ENCODE peak calls at places on chromosomes 13 and 19, in ten cellular contexts. B is AG04449, H is ovary, D is gastrocnemius medialis, L is neural crest cell, I is WTC11, F is astrocyte of the spinal cord, U is foreskin keratinocyte, X is vagina, Y is upper lobe of right lung. Q is an unnamed sample.

GRCh38 chr19:46372901-46373572 is 26.1 kb downstream of the PPP5C start:
- DNase-seq in B (no peak), H (peak), D (no peak), L (no peak), I (peak), F (peak), U (peak), X (no peak), Y (peak), Q (peak)

GRCh38 chr13:33057019-33057785 is 41.0 kb downstream of the KL start:
- DNase-seq in B (no peak), H (no peak), D (no peak), L (no peak), I (no peak), F (peak), U (no peak), X (no peak), Y (no peak), Q (peak)

GRCh38 chr19:32977269-32977668 is 5.2 kb downstream of the FAAP24 start:
- DNase-seq in B (no peak), H (no peak), D (no peak), L (no peak), I (no peak), F (no peak), U (no peak), X (no peak), Y (no peak), Q (no peak)

GRCh38 chr19:20154636-20155035 is 12.4 kb upstream of the ZNF486 start:
- DNase-seq in B (no peak), H (no peak), D (no peak), L (no peak), I (no peak), F (no peak), U (no peak), X (no peak), Y (no peak), Q (no peak)

GRCh38 chr19:19406878-19407639 is 1.6 kb downstream of the GATAD2A start:
- DNase-seq in B (no peak), H (no peak), D (peak), L (no peak), I (no peak), F (peak), U (no peak), X (no peak), Y (no peak), Q (no peak)

GRCh38 chr19:8017808-8018207 is 12.4 kb upstream of the ELAVL1 start:
- DNase-seq in B (no peak), H (no peak), D (no peak), L (no peak), I (no peak), F (no peak), U (no peak), X (no peak), Y (no peak), Q (peak)

GRCh38 chr19:44813331-44814131 is 4.6 kb downstream of the BCAM start:
- DNase-seq in B (no peak), H (no peak), D (no peak), L (no peak), I (peak), F (no peak), U (no peak), X (no peak), Y (no peak), Q (peak)

GRCh38 chr19:4015705-4016402 is 8.3 kb downstream of the PIAS4 start:
- DNase-seq in B (no peak), H (peak), D (peak), L (no peak), I (no peak), F (no peak), U (no peak), X (no peak), Y (peak), Q (no peak)

GRCh38 chr13:96216543-96216942 is 126.6 kb downstream of the HS6ST3 start:
- DNase-seq in B (no peak), H (no peak), D (no peak), L (no peak), I (peak), F (no peak), U (no peak), X (no peak), Y (no peak), Q (peak)

GRCh38 chr19:40807147-40808020 is 8.4 kb downstream of the EGLN2 start:
- DNase-seq in B (no peak), H (no peak), D (no peak), L (no peak), I (peak), F (no peak), U (no peak), X (no peak), Y (peak), Q (peak)

GRCh38 chr13:87498681-87499080 is 172.5 kb upstream of the SLITRK5 start:
- DNase-seq in B (no peak), H (no peak), D (no peak), L (peak), I (no peak), F (peak), U (peak), X (no peak), Y (no peak), Q (peak)

GRCh38 chr19:43639507-43640423 is at the start of gene CADM4:
- DNase-seq in B (no peak), H (peak), D (no peak), L (no peak), I (peak), F (no peak), U (no peak), X (no peak), Y (peak), Q (peak)

GRCh38 chr19:46210634-46211033 is 18.9 kb upstream of the IGFL1 start:
- DNase-seq in B (no peak), H (no peak), D (no peak), L (no peak), I (no peak), F (no peak), U (no peak), X (no peak), Y (no peak), Q (no peak)

GRCh38 chr19:47203254-47203653 is 27.7 kb downstream of the BBC3 start:
- DNase-seq in B (no peak), H (no peak), D (no peak), L (no peak), I (no peak), F (no peak), U (no peak), X (no peak), Y (no peak), Q (no peak)

GRCh38 chr19:10699650-10700335 is 1.4 kb upstream of the QTRT1 start:
- DNase-seq in B (no peak), H (no peak), D (no peak), L (peak), I (peak), F (peak), U (no peak), X (no peak), Y (no peak), Q (peak)

GRCh38 chr19:49983645-49984229 is 22.8 kb upstream of the SIGLEC11 start:
- DNase-seq in B (no peak), H (peak), D (peak), L (peak), I (peak), F (no peak), U (no peak), X (no peak), Y (no peak), Q (peak)

GRCh38 chr19:16293133-16294085 is 31.2 kb upstream of the KLF2 start:
- DNase-seq in B (peak), H (peak), D (peak), L (no peak), I (no peak), F (peak), U (no peak), X (no peak), Y (peak), Q (no peak)

DNA sequence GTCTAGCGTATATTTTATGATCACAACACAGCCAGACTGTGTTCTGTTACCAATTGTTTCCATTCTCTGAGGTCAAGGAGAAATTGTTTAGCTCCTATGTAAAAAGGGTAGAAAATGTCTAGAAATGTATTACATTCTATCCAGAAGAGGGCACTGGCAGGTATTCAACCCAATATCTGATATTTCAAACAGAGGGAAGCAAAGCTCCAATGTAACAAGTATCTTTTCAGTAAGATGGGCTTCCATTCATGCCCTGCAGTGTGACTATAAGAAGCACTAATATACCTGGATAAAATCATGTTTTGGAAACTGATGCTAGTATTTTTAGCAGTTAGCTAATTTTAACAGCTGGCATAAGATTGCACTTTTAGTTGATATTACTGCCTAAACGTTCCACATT is 312.7 kb downstream of the FGF14 start:
- DNase-seq in B (no peak), H (no peak), D (no peak), L (no peak), I (no peak), F (peak), U (no peak), X (no peak), Y (no peak), Q (no peak)
- TF ChIP-seq CTCF in B (no peak), H (no peak), D (no peak), L (peak), I (no peak), F (peak), U (peak), X (no peak), Y (peak), Q (no peak)

GRCh38 chr19:51513968-51514367 is 12.4 kb upstream of the SIGLEC12 start:
- DNase-seq in B (no peak), H (no peak), D (no peak), L (no peak), I (no peak), F (no peak), U (no peak), X (no peak), Y (no peak), Q (no peak)

GRCh38 chr19:51509823-51510660 is 8.4 kb upstream of the SIGLEC12 start:
- DNase-seq in B (no peak), H (no peak), D (no peak), L (no peak), I (no peak), F (no peak), U (no peak), X (no peak), Y (no peak), Q (no peak)

GRCh38 chr19:51514866-51515481 is 13.4 kb upstream of the SIGLEC12 start:
- DNase-seq in B (peak), H (no peak), D (no peak), L (peak), I (no peak), F (peak), U (peak), X (no peak), Y (no peak), Q (peak)

GRCh38 chr19:51508059-51508733 is 6.6 kb upstream of the SIGLEC12 start:
- DNase-seq in B (no peak), H (no peak), D (no peak), L (no peak), I (no peak), F (no peak), U (no peak), X (no peak), Y (no peak), Q (no peak)

GRCh38 chr19:51511353-51511752 is 9.8 kb upstream of the SIGLEC12 start:
- DNase-seq in B (no peak), H (no peak), D (no peak), L (no peak), I (peak), F (no peak), U (no peak), X (no peak), Y (no peak), Q (peak)
- TF ChIP-seq CTCF in B (peak), H (no peak), D (no peak), L (peak), I (peak), F (no peak), U (peak), X (no peak), Y (no peak), Q (peak)

GRCh38 chr13:108214511-108215383 is 589 bp downstream of the LIG4 start:
- DNase-seq in B (no peak), H (no peak), D (peak), L (no peak), I (peak), F (no peak), U (no peak), X (no peak), Y (peak), Q (peak)

GRCh38 chr13:108215428-108215827 is at the start of gene LIG4:
- DNase-seq in B (peak), H (peak), D (peak), L (peak), I (peak), F (peak), U (peak), X (no peak), Y (peak), Q (peak)

GRCh38 chr13:108218044-108218974 is at the start of gene ABHD13:
- DNase-seq in B (peak), H (peak), D (peak), L (peak), I (peak), F (peak), U (peak), X (no peak), Y (peak), Q (peak)

GRCh38 chr13:108223850-108224503 is 5.8 kb downstream of the ABHD13 start:
- DNase-seq in B (no peak), H (no peak), D (no peak), L (no peak), I (no peak), F (no peak), U (no peak), X (no peak), Y (no peak), Q (no peak)

GRCh38 chr13:108220042-108220441 is 1.9 kb downstream of the ABHD13 start:
- DNase-seq in B (no peak), H (no peak), D (no peak), L (no peak), I (no peak), F (no peak), U (peak), X (no peak), Y (no peak), Q (peak)
- TF ChIP-seq CTCF in B (no peak), H (no peak), D (no peak), L (no peak), I (no peak), F (no peak), U (peak), X (no peak), Y (no peak), Q (peak)

DNA sequence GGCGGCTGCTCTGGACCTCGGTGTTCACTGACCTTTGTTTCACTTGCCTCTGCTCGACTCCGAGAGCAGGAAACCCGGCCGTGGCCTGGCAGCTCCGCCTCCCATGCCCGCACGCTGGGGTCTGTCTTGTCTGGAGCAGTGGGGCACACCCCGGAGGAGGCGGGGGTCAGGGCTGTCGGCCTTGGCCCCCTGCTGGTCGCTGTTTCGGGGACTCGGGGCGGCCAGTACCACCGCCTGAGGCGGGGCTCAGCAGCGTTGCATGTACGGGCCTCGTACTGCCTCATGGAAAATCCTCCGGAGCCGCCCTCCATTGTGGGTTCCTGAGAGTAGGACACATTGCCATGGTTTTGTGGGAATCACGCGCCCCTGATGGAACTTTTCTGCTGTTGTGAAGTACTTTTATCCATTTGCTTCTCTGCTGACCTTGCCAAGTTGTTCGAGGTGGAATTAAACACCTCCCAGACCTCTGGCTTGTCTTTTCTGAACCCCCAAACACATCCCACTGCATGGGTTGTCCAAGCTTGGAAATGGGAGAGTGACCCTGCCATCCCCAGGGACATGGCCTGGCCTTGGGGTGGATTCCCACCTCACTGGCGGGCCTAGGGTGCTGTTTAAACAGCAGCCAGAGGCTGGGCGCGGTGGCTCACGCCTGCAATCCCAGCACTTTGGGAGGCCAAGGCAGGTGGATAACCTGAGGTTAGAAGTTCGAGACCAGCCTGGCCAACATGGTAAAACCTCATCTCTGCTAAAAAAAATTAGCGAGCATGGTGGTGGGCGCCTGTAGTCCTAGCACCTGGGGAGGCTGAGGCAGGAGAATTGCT is 5.5 kb upstream of the NDUFS7 start:
- DNase-seq in B (no peak), H (no peak), D (no peak), L (no peak), I (no peak), F (no peak), U (no peak), X (no peak), Y (no peak), Q (no peak)
- TF ChIP-seq CTCF in B (no peak), H (no peak), D (no peak), L (peak), I (no peak), F (no peak), U (no peak), X (no peak), Y (peak), Q (no peak)

DNA sequence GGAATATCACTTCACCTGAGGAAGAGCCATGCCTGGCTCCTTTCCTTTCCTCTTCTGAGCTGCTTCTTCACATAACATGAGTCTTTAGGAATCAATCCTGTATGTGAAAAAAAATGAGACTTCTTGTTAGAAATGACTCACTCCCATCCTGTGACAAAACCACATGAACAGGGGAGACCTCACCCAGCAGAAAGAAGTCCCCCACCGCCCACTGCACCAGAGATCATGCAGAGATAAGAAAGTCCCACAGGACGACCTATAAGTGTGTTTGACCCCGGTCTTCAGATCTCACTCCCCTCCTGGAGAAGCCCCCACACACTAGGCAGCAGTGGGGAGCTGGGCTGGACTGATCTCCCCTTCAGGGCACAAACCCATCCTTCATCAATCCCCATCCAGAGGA is 7.8 kb downstream of the ZNF600 start:
- DNase-seq in B (no peak), H (no peak), D (no peak), L (no peak), I (no peak), F (no peak), U (no peak), X (no peak), Y (no peak), Q (no peak)
- TF ChIP-seq CTCF in B (no peak), H (no peak), D (no peak), L (no peak), I (no peak), F (no peak), U (no peak), X (no peak), Y (no peak), Q (no peak)

GRCh38 chr13:112443191-112444000 is 67.2 kb downstream of the SPACA7 start:
- DNase-seq in B (no peak), H (no peak), D (no peak), L (peak), I (peak), F (no peak), U (no peak), X (peak), Y (no peak), Q (peak)
- TF ChIP-seq CTCF in B (peak), H (no peak), D (no peak), L (no peak), I (peak), F (peak), U (no peak), X (no peak), Y (no peak), Q (peak)

DNA sequence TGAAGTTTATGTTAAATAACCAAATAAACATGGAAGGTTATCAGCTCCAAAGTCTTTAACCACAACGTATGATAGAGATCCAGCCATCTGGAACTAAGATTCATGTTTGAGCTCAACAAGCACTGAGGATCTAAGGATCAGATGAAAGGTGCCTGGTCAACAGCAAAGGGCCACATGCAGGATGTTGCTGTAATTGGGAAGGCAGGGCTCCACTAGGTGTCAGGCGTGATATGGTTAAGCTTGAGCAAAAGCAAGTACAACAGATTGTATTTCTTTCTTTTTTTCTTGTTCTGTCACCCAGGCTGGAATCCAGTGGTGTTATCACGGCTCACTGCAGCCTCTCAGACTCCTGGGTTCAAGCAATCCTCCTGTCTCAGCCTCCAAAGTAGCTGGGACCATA is 12.0 kb downstream of the EBPL start:
- DNase-seq in B (no peak), H (no peak), D (no peak), L (no peak), I (no peak), F (peak), U (no peak), X (no peak), Y (no peak), Q (no peak)
- TF ChIP-seq CTCF in B (peak), H (no peak), D (no peak), L (no peak), I (no peak), F (peak), U (peak), X (no peak), Y (no peak), Q (peak)

GRCh38 chr13:41590122-41590521 is 132.8 kb downstream of the RGCC start:
- DNase-seq in B (no peak), H (no peak), D (no peak), L (no peak), I (no peak), F (no peak), U (no peak), X (no peak), Y (no peak), Q (no peak)
- TF ChIP-seq CTCF in B (no peak), H (no peak), D (no peak), L (no peak), I (no peak), F (no peak), U (no peak), X (no peak), Y (no peak), Q (no peak)

DNA sequence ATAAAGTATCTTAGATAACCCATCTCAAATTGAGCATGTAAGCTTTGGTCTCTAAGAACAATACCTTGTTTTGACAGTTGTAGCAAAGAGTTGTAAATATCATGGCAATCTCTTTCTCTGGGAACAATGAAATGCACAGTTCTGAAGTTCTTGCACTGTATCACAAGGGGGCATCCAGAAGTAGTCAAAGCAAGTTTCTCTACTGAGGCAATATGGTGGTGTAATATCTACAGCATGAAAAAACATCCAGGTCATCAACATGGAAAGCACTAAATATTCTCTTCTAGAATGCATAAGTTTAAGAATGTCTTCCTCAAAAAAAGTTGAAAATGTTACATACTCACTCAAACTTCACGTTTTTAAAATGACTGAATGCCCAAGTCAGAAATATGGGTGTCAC is 19.6 kb downstream of the MTMR6 start:
- DNase-seq in B (no peak), H (no peak), D (no peak), L (no peak), I (no peak), F (no peak), U (no peak), X (no peak), Y (no peak), Q (no peak)
- TF ChIP-seq CTCF in B (peak), H (no peak), D (no peak), L (no peak), I (no peak), F (peak), U (peak), X (no peak), Y (peak), Q (peak)